ENCODE peak calls at places on chromosome 22, in ten cellular contexts. One of them, this sample, is unnamed.

GRCh38 chr22:47395481-47395880 is 633.0 kb downstream of the TBC1D22A start:
- DNase-seq in AG04449: no peak
- DNase-seq in cardiac muscle cell: no peak
- DNase-seq in endodermal cell: no peak
- DNase-seq in A549: peak
- DNase-seq in fibroblast of pulmonary artery: peak
- DNase-seq in astrocyte: peak
- DNase-seq in neural crest cell: no peak
- DNase-seq in WTC11: no peak
- DNase-seq in BE2C: no peak
- DNase-seq in this sample: no peak

GRCh38 chr22:46750861-46751260 is 11.6 kb upstream of the TBC1D22A start:
- DNase-seq in AG04449: no peak
- DNase-seq in cardiac muscle cell: no peak
- DNase-seq in endodermal cell: no peak
- DNase-seq in A549: no peak
- DNase-seq in fibroblast of pulmonary artery: no peak
- DNase-seq in astrocyte: no peak
- DNase-seq in neural crest cell: no peak
- DNase-seq in WTC11: no peak
- DNase-seq in BE2C: no peak
- DNase-seq in this sample: no peak

GRCh38 chr22:19729507-19729906 is 6.2 kb downstream of the GP1BB start:
- DNase-seq in AG04449: no peak
- DNase-seq in cardiac muscle cell: no peak
- DNase-seq in endodermal cell: no peak
- DNase-seq in A549: no peak
- DNase-seq in fibroblast of pulmonary artery: no peak
- DNase-seq in astrocyte: no peak
- DNase-seq in neural crest cell: no peak
- DNase-seq in WTC11: no peak
- DNase-seq in BE2C: no peak
- DNase-seq in this sample: no peak

GRCh38 chr22:20760084-20760483 is 13.8 kb upstream of the SERPIND1 start:
- DNase-seq in AG04449: no peak
- DNase-seq in cardiac muscle cell: no peak
- DNase-seq in endodermal cell: no peak
- DNase-seq in A549: no peak
- DNase-seq in fibroblast of pulmonary artery: no peak
- DNase-seq in astrocyte: no peak
- DNase-seq in neural crest cell: no peak
- DNase-seq in WTC11: no peak
- DNase-seq in BE2C: no peak
- DNase-seq in this sample: no peak

GRCh38 chr22:47297261-47298016 is 535.0 kb downstream of the TBC1D22A start:
- DNase-seq in AG04449: no peak
- DNase-seq in cardiac muscle cell: no peak
- DNase-seq in endodermal cell: no peak
- DNase-seq in A549: no peak
- DNase-seq in fibroblast of pulmonary artery: no peak
- DNase-seq in astrocyte: no peak
- DNase-seq in neural crest cell: no peak
- DNase-seq in WTC11: no peak
- DNase-seq in BE2C: no peak
- DNase-seq in this sample: no peak

GRCh38 chr22:22074634-22075381 is 92.2 kb upstream of the TOP3B start:
- DNase-seq in AG04449: no peak
- DNase-seq in cardiac muscle cell: no peak
- DNase-seq in endodermal cell: no peak
- DNase-seq in A549: no peak
- DNase-seq in fibroblast of pulmonary artery: no peak
- DNase-seq in astrocyte: no peak
- DNase-seq in neural crest cell: no peak
- DNase-seq in WTC11: no peak
- DNase-seq in BE2C: no peak
- DNase-seq in this sample: no peak

GRCh38 chr22:40572976-40573375 is 63.5 kb downstream of the MRTFA start:
- DNase-seq in AG04449: no peak
- DNase-seq in cardiac muscle cell: no peak
- DNase-seq in endodermal cell: no peak
- DNase-seq in A549: no peak
- DNase-seq in fibroblast of pulmonary artery: peak
- DNase-seq in astrocyte: no peak
- DNase-seq in neural crest cell: no peak
- DNase-seq in WTC11: no peak
- DNase-seq in BE2C: no peak
- DNase-seq in this sample: no peak

GRCh38 chr22:17115311-17115710 is 5.8 kb downstream of the TMEM121B start:
- DNase-seq in AG04449: no peak
- DNase-seq in cardiac muscle cell: no peak
- DNase-seq in endodermal cell: no peak
- DNase-seq in A549: no peak
- DNase-seq in fibroblast of pulmonary artery: no peak
- DNase-seq in astrocyte: no peak
- DNase-seq in neural crest cell: no peak
- DNase-seq in WTC11: no peak
- DNase-seq in BE2C: no peak
- DNase-seq in this sample: no peak

GRCh38 chr22:22042599-22043295 is 60.2 kb upstream of the TOP3B start:
- DNase-seq in AG04449: no peak
- DNase-seq in cardiac muscle cell: no peak
- DNase-seq in endodermal cell: no peak
- DNase-seq in A549: no peak
- DNase-seq in fibroblast of pulmonary artery: no peak
- DNase-seq in astrocyte: no peak
- DNase-seq in neural crest cell: no peak
- DNase-seq in WTC11: no peak
- DNase-seq in BE2C: no peak
- DNase-seq in this sample: no peak

GRCh38 chr22:20972014-20972797 is 5.2 kb downstream of the AIFM3 start:
- DNase-seq in AG04449: no peak
- DNase-seq in cardiac muscle cell: no peak
- DNase-seq in endodermal cell: no peak
- DNase-seq in A549: no peak
- DNase-seq in fibroblast of pulmonary artery: no peak
- DNase-seq in astrocyte: no peak
- DNase-seq in neural crest cell: no peak
- DNase-seq in WTC11: no peak
- DNase-seq in BE2C: no peak
- DNase-seq in this sample: no peak

GRCh38 chr22:32473388-32473952 is 1.1 kb upstream of the FBXO7 start:
- DNase-seq in AG04449: no peak
- DNase-seq in cardiac muscle cell: peak
- DNase-seq in endodermal cell: peak
- DNase-seq in A549: peak
- DNase-seq in fibroblast of pulmonary artery: peak
- DNase-seq in astrocyte: peak
- DNase-seq in neural crest cell: peak
- DNase-seq in WTC11: no peak
- DNase-seq in BE2C: peak
- DNase-seq in this sample: peak

GRCh38 chr22:40377931-40378330 is 7.5 kb downstream of the SGSM3 start:
- DNase-seq in AG04449: no peak
- DNase-seq in cardiac muscle cell: no peak
- DNase-seq in endodermal cell: no peak
- DNase-seq in A549: no peak
- DNase-seq in fibroblast of pulmonary artery: no peak
- DNase-seq in astrocyte: no peak
- DNase-seq in neural crest cell: no peak
- DNase-seq in WTC11: no peak
- DNase-seq in BE2C: no peak
- DNase-seq in this sample: no peak

GRCh38 chr22:50002791-50003190 is 9.8 kb downstream of the IL17REL start:
- DNase-seq in AG04449: no peak
- DNase-seq in cardiac muscle cell: no peak
- DNase-seq in endodermal cell: no peak
- DNase-seq in A549: no peak
- DNase-seq in fibroblast of pulmonary artery: peak
- DNase-seq in astrocyte: peak
- DNase-seq in neural crest cell: no peak
- DNase-seq in WTC11: no peak
- DNase-seq in BE2C: no peak
- DNase-seq in this sample: no peak

GRCh38 chr22:49999901-50000586 is 12.5 kb downstream of the IL17REL start:
- DNase-seq in AG04449: no peak
- DNase-seq in cardiac muscle cell: no peak
- DNase-seq in endodermal cell: peak
- DNase-seq in A549: no peak
- DNase-seq in fibroblast of pulmonary artery: no peak
- DNase-seq in astrocyte: no peak
- DNase-seq in neural crest cell: no peak
- DNase-seq in WTC11: no peak
- DNase-seq in BE2C: no peak
- DNase-seq in this sample: no peak

GRCh38 chr22:49999063-49999900 is 13.3 kb downstream of the IL17REL start:
- DNase-seq in AG04449: no peak
- DNase-seq in cardiac muscle cell: peak
- DNase-seq in endodermal cell: peak
- DNase-seq in A549: no peak
- DNase-seq in fibroblast of pulmonary artery: no peak
- DNase-seq in astrocyte: no peak
- DNase-seq in neural crest cell: peak
- DNase-seq in WTC11: peak
- DNase-seq in BE2C: peak
- DNase-seq in this sample: no peak

GRCh38 chr22:50000587-50001387 is 11.8 kb downstream of the IL17REL start:
- DNase-seq in AG04449: no peak
- DNase-seq in cardiac muscle cell: no peak
- DNase-seq in endodermal cell: peak
- DNase-seq in A549: no peak
- DNase-seq in fibroblast of pulmonary artery: no peak
- DNase-seq in astrocyte: no peak
- DNase-seq in neural crest cell: no peak
- DNase-seq in WTC11: no peak
- DNase-seq in BE2C: no peak
- DNase-seq in this sample: no peak

DNA sequence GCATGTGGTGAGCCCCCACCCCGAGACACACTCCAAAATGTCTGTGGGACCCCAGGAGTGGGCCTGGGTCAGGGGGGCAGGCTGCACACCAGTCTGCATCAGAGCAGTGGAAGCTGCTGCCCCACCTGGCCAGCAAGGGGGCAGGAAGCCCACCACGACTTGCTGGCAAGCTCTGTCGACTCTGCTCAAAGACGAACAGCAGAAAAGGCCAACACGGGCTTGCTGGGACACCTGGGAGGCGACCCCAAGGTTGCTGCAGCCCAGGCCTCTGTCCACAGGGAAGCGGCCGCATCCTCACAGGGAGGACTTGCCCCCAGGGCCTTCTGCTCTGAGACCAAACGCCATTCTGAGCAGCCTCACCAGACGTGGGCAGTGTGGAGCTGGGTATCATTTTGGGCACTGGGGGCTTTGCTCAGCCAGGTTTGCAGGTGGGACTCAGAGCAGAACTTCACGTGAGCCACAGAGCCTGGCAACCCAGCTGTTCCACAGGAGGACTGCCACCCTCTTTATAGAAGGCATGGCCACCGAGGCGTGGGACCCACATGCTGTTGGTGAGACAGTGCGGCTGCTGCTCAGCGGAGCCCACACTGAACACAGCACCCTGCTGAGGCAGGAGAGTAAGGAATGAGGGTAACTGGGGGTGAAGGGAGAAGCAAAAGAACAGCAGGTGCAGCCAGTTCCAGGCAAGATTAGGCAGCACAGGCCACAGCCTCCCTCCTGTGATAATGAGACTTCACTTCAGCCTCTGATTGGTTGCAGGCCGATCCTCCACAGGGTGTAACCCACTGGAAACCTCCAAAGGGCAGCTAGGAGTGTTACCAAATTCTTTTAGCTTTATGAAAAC is 11.0 kb downstream of the IL17REL start:
- DNase-seq in AG04449: no peak
- DNase-seq in cardiac muscle cell: no peak
- DNase-seq in endodermal cell: peak
- DNase-seq in A549: no peak
- DNase-seq in fibroblast of pulmonary artery: no peak
- DNase-seq in astrocyte: no peak
- DNase-seq in neural crest cell: no peak
- DNase-seq in WTC11: no peak
- DNase-seq in BE2C: no peak
- DNase-seq in this sample: no peak
- TF ChIP-seq CTCF in AG04449: no peak
- TF ChIP-seq CTCF in cardiac muscle cell: no peak
- TF ChIP-seq CTCF in endodermal cell: peak
- TF ChIP-seq CTCF in A549: no peak
- TF ChIP-seq CTCF in fibroblast of pulmonary artery: no peak
- TF ChIP-seq CTCF in astrocyte: no peak
- TF ChIP-seq CTCF in neural crest cell: no peak
- TF ChIP-seq CTCF in WTC11: no peak
- TF ChIP-seq CTCF in BE2C: no peak
- TF ChIP-seq CTCF in this sample: no peak

GRCh38 chr22:29257751-29258181 is 10.0 kb downstream of the RHBDD3 start:
- DNase-seq in AG04449: no peak
- DNase-seq in cardiac muscle cell: no peak
- DNase-seq in endodermal cell: no peak
- DNase-seq in A549: no peak
- DNase-seq in fibroblast of pulmonary artery: no peak
- DNase-seq in astrocyte: no peak
- DNase-seq in neural crest cell: no peak
- DNase-seq in WTC11: no peak
- DNase-seq in BE2C: no peak
- DNase-seq in this sample: no peak
- TF ChIP-seq CTCF in AG04449: no peak
- TF ChIP-seq CTCF in cardiac muscle cell: no peak
- TF ChIP-seq CTCF in endodermal cell: no peak
- TF ChIP-seq CTCF in A549: no peak
- TF ChIP-seq CTCF in fibroblast of pulmonary artery: no peak
- TF ChIP-seq CTCF in astrocyte: no peak
- TF ChIP-seq CTCF in neural crest cell: no peak
- TF ChIP-seq CTCF in WTC11: no peak
- TF ChIP-seq CTCF in BE2C: no peak
- TF ChIP-seq CTCF in this sample: no peak

GRCh38 chr22:38201718-38202436 is at the start of gene MAFF:
- DNase-seq in AG04449: peak
- DNase-seq in cardiac muscle cell: peak
- DNase-seq in endodermal cell: peak
- DNase-seq in A549: peak
- DNase-seq in fibroblast of pulmonary artery: peak
- DNase-seq in astrocyte: peak
- DNase-seq in neural crest cell: peak
- DNase-seq in WTC11: peak
- DNase-seq in BE2C: peak
- DNase-seq in this sample: peak
- TF ChIP-seq CTCF in AG04449: no peak
- TF ChIP-seq CTCF in cardiac muscle cell: no peak
- TF ChIP-seq CTCF in endodermal cell: no peak
- TF ChIP-seq CTCF in A549: no peak
- TF ChIP-seq CTCF in fibroblast of pulmonary artery: no peak
- TF ChIP-seq CTCF in astrocyte: no peak
- TF ChIP-seq CTCF in neural crest cell: no peak
- TF ChIP-seq CTCF in WTC11: no peak
- TF ChIP-seq CTCF in BE2C: no peak
- TF ChIP-seq CTCF in this sample: no peak

DNA sequence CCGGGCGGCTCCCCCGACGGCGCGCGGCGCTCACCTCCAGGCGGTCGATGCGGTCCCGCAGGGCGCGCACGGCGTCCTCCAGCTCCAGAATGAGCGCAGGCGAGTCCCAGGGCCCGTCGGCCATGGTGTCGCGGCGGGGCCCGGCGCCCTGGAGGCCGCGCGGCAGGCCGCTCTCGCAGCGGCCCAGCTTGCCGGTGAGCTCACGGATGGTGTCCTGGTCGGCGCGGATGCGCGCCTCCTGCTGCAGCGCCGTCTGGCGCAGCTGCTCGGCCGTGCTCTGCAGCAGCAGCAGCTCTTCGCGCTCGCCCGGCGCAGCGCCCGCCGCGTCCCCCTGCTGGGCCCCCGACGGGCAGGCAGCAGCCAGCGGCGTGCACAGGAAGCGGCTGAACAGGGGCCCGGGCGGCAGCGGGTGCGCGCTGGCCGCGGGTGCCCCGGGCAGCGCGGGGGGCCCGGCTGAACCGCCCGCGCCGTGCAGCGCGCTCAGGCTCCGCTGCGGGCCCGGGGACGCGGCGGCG is 570 bp downstream of the NPTXR start:
- DNase-seq in AG04449: no peak
- DNase-seq in cardiac muscle cell: peak
- DNase-seq in endodermal cell: peak
- DNase-seq in A549: peak
- DNase-seq in fibroblast of pulmonary artery: peak
- DNase-seq in astrocyte: peak
- DNase-seq in neural crest cell: peak
- DNase-seq in WTC11: peak
- DNase-seq in BE2C: peak
- DNase-seq in this sample: no peak
- TF ChIP-seq CTCF in AG04449: peak
- TF ChIP-seq CTCF in cardiac muscle cell: peak
- TF ChIP-seq CTCF in endodermal cell: peak
- TF ChIP-seq CTCF in A549: peak
- TF ChIP-seq CTCF in fibroblast of pulmonary artery: peak
- TF ChIP-seq CTCF in astrocyte: no peak
- TF ChIP-seq CTCF in neural crest cell: peak
- TF ChIP-seq CTCF in WTC11: no peak
- TF ChIP-seq CTCF in BE2C: peak
- TF ChIP-seq CTCF in this sample: peak

This sample was measured in AG09319.